ENCODE peak calls at places on chromosome 6, in six cellular contexts. One of them, this sample, is unnamed.

GRCh38 chr6:155417454-155417853 is 38.2 kb downstream of the NOX3 start:
- DNase-seq in iPS-NIHi11: no peak
- DNase-seq in left lung: no peak
- DNase-seq in suprapubic skin: no peak
- DNase-seq in PC-3: no peak
- DNase-seq in HS-27A: no peak
- DNase-seq in this sample: no peak

GRCh38 chr6:89145461-89145961 is 344 bp upstream of the PM20D2 start:
- DNase-seq in iPS-NIHi11: peak
- DNase-seq in left lung: no peak
- DNase-seq in suprapubic skin: no peak
- DNase-seq in PC-3: peak
- DNase-seq in HS-27A: no peak
- DNase-seq in this sample: no peak

GRCh38 chr6:2179950-2180349 is 65.5 kb downstream of the GMDS start:
- DNase-seq in iPS-NIHi11: no peak
- DNase-seq in left lung: no peak
- DNase-seq in suprapubic skin: no peak
- DNase-seq in PC-3: no peak
- DNase-seq in HS-27A: no peak
- DNase-seq in this sample: no peak

GRCh38 chr6:117200067-117200466 is 65.3 kb upstream of the VGLL2 start:
- DNase-seq in iPS-NIHi11: no peak
- DNase-seq in left lung: no peak
- DNase-seq in suprapubic skin: no peak
- DNase-seq in PC-3: no peak
- DNase-seq in HS-27A: peak
- DNase-seq in this sample: no peak

GRCh38 chr6:107113460-107114212 is 1.7 kb downstream of the BEND3 start:
- DNase-seq in iPS-NIHi11: no peak
- DNase-seq in left lung: no peak
- DNase-seq in suprapubic skin: no peak
- DNase-seq in PC-3: no peak
- DNase-seq in HS-27A: no peak
- DNase-seq in this sample: peak

GRCh38 chr6:125008957-125009356 is 46.7 kb downstream of the RNF217 start:
- DNase-seq in iPS-NIHi11: no peak
- DNase-seq in left lung: no peak
- DNase-seq in suprapubic skin: no peak
- DNase-seq in PC-3: no peak
- DNase-seq in HS-27A: no peak
- DNase-seq in this sample: no peak

GRCh38 chr6:148857817-148858390 is 111.1 kb downstream of the UST start:
- DNase-seq in iPS-NIHi11: no peak
- DNase-seq in left lung: no peak
- DNase-seq in suprapubic skin: no peak
- DNase-seq in PC-3: peak
- DNase-seq in HS-27A: no peak
- DNase-seq in this sample: no peak

GRCh38 chr6:34922177-34922663 is 33.2 kb downstream of the ANKS1A start:
- DNase-seq in iPS-NIHi11: no peak
- DNase-seq in left lung: no peak
- DNase-seq in suprapubic skin: no peak
- DNase-seq in PC-3: peak
- DNase-seq in HS-27A: no peak
- DNase-seq in this sample: no peak

GRCh38 chr6:12947191-12947795 is 230.7 kb downstream of the PHACTR1 start:
- DNase-seq in iPS-NIHi11: no peak
- DNase-seq in left lung: no peak
- DNase-seq in suprapubic skin: no peak
- DNase-seq in PC-3: no peak
- DNase-seq in HS-27A: no peak
- DNase-seq in this sample: no peak

This sample was measured in mesenteric fat pad.